ENCODE peak calls at places on chromosomes 13 and 19, in five cellular contexts. G is H1, D is HepG2, R is GM12878, C is K562. O is an unnamed sample. For H3K79me2, the result is how much of the 10 kb centered on the place peaks cover.

GRCh38 chr13:112879283-112879833 is 89.7 kb upstream of the MCF2L start:
- DNase-seq in G (no peak), D (no peak), R (no peak), C (no peak), O (no peak)

GRCh38 chr13:50843256-50844043 is at the start of gene DLEU7:
- DNase-seq in G (no peak), D (no peak), R (no peak), C (no peak), O (no peak)

GRCh38 chr19:35295792-35296462 is 4.0 kb downstream of the MAG start:
- DNase-seq in G (no peak), D (no peak), R (no peak), C (peak), O (no peak)

GRCh38 chr13:102903659-102904407 is 58.0 kb downstream of the ERCC5 start:
- DNase-seq in G (no peak), D (no peak), R (no peak), C (peak), O (no peak)

GRCh38 chr13:70723732-70724131 is 615.5 kb upstream of the KLHL1 start:
- DNase-seq in G (no peak), D (peak), R (no peak), C (no peak), O (no peak)

GRCh38 chr13:78680064-78680463 is 21.1 kb upstream of the OBI1 start:
- DNase-seq in G (no peak), D (no peak), R (no peak), C (no peak), O (no peak)

GRCh38 chr19:19386373-19386869 is 19.1 kb upstream of the GATAD2A start:
- DNase-seq in G (no peak), D (no peak), R (no peak), C (no peak), O (no peak)

GRCh38 chr13:96946709-96947311 is 47.5 kb downstream of the OXGR1 start:
- DNase-seq in G (no peak), D (peak), R (no peak), C (no peak), O (no peak)

GRCh38 chr19:40445637-40445944 is 1.5 kb upstream of the SERTAD3 start:
- DNase-seq in G (no peak), D (no peak), R (no peak), C (no peak), O (no peak)

GRCh38 chr13:57629821-57630235 is 1.7 kb upstream of the PCDH17 start:
- DNase-seq in G (peak), D (no peak), R (no peak), C (no peak), O (no peak)

GRCh38 chr13:94968040-94968756 is 255.9 kb upstream of the SOX21 start:
- DNase-seq in G (no peak), D (no peak), R (no peak), C (no peak), O (no peak)

GRCh38 chr19:50415661-50416033 is 3.1 kb upstream of the SPIB start:
- DNase-seq in G (no peak), D (no peak), R (peak), C (peak), O (no peak)

GRCh38 chr19:27833031-27833430 is 1379.9 kb downstream of the UQCRFS1 start:
- DNase-seq in G (no peak), D (no peak), R (no peak), C (no peak), O (no peak)

GRCh38 chr13:23672616-23673015 is 102.4 kb downstream of the TNFRSF19 start:
- DNase-seq in G (no peak), D (no peak), R (no peak), C (no peak), O (no peak)

GRCh38 chr13:50229935-50230334 is 214.7 kb downstream of the KCNRG start:
- DNase-seq in G (no peak), D (no peak), R (no peak), C (no peak), O (no peak)

GRCh38 chr13:40197936-40198335 is 468.5 kb downstream of the FOXO1 start:
- DNase-seq in G (no peak), D (no peak), R (no peak), C (no peak), O (no peak)

GRCh38 chr19:51064534-51065220 is at the start of gene KLK13:
- DNase-seq in G (peak), D (no peak), R (no peak), C (peak), O (peak)

GRCh38 chr13:52025475-52026245 is 1.2 kb downstream of the UTP14C start:
- DNase-seq in G (no peak), D (peak), R (no peak), C (no peak), O (no peak)

GRCh38 chr19:54002495-54003315 is 11.3 kb downstream of the CACNG6 start:
- DNase-seq in G (no peak), D (no peak), R (no peak), C (no peak), O (no peak)

GRCh38 chr13:62682788-62683187 is 1267.1 kb upstream of the PCDH20 start:
- DNase-seq in G (no peak), D (no peak), R (no peak), C (no peak), O (no peak)

GRCh38 chr13:113448885-113449692 is 4.2 kb downstream of the ADPRHL1 start:
- DNase-seq in G (no peak), D (peak), R (peak), C (peak), O (peak)

GRCh38 chr19:30344446-30345425 is 27.4 kb upstream of the ZNF536 start:
- DNase-seq in G (no peak), D (no peak), R (no peak), C (peak), O (peak)

GRCh38 chr19:15259900-15260299 is 27.7 kb upstream of the EPHX3 start:
- DNase-seq in G (no peak), D (no peak), R (no peak), C (no peak), O (no peak)

GRCh38 chr19:15256708-15257331 is 24.6 kb upstream of the EPHX3 start:
- DNase-seq in G (no peak), D (no peak), R (no peak), C (no peak), O (no peak)

GRCh38 chr19:15260939-15261338 is 28.7 kb upstream of the EPHX3 start:
- DNase-seq in G (no peak), D (no peak), R (no peak), C (no peak), O (no peak)

GRCh38 chr19:15255359-15255990 is 23.2 kb upstream of the EPHX3 start:
- DNase-seq in G (no peak), D (no peak), R (no peak), C (no peak), O (no peak)

GRCh38 chr19:15257782-15258181 is 25.5 kb upstream of the EPHX3 start:
- DNase-seq in G (no peak), D (no peak), R (no peak), C (no peak), O (no peak)
- H3K79me2 ChIP-seq in G (under half), D (under half), R (under half), C (under half), O (under half)

DNA sequence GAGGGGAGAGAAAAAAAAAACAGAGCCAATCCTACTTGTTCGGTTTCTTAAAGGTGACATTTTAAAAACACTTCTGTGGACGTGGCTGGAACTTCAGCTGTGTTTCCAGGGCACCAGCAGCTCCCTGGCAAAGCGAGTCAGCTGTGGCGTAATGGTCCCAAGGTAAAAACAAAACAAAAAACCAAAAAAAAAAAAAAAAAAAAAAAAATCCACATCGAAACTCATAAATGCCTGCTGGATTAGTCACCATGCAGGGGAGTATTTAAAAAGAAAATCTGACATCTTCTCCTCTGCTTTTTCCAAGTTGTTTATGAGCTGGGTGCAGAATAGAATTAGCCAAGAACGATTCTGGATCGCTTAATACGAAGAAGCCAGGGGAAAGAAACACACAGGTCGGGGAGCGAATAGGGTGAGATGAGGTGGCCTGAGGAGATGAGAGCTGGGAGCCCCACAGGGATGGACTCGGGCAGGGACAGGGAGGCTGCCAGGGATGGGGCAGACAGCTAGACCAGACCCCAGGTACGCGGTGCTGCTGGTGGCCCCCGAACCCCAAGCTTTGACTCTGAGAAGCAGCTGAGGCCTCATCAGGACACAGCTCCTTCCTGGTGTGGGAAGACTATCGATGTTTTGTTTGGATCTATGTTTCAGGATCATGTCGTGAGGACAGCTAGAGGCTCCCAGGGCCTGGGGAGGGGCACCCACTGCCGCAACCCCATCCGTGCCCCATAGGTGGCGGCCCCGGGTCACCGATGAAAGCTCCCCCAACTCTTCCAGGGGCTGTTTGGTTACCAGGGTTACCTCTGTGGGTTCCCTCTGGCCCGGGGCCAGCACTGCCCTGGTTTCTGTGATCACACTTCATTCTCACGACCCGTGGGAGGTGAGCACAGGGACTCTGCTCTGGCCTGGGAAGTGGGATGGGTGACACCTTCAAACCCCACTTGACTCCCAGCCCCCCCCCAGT is 3.1 kb upstream of the CTXN1 start:
- DNase-seq in G (no peak), D (peak), R (no peak), C (peak), O (no peak)
- H3K4me3 ChIP-seq in G (no peak), D (no peak), R (no peak), C (no peak), O (no peak)

GRCh38 chr19:5172859-5173577 is 167.6 kb downstream of the PTPRS start:
- DNase-seq in G (no peak), D (no peak), R (no peak), C (peak), O (peak)
- TF ChIP-seq ZNF274 in G (no peak), D (no peak), R (no peak), C (no peak), O (no peak)

DNA sequence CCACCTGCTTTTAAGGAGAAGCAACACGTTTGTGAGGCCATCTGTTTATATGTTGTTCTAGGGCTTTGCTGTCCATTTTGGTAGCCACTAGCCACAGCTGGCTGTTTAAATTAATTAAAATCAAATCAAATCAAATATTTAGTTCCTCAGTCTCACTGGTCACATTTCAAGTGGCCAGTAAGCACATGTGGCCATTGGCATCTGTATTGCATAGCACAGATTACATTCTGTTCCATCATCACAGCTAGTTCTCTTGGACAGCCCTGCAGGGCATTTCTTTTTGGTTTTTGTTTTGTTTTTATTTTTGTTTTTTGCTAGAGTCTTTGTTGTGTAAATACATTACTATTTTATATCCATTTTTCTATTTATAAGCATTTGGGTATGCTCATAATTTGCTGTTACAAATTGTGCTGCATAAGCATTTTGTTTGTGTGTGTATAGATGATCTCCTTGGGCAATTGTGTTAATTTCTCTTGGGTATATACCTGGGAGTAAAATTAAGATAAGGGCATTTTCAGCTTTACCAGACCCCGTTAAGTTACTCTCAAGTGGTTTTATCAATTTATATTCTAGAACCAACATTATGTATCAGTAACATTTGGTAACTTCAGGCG is 31.3 kb downstream of the SAE1 start:
- DNase-seq in G (no peak), D (no peak), R (no peak), C (no peak), O (no peak)
- H3K79me2 ChIP-seq in G (half or more), D (under half), R (under half), C (under half), O (half or more)

DNA sequence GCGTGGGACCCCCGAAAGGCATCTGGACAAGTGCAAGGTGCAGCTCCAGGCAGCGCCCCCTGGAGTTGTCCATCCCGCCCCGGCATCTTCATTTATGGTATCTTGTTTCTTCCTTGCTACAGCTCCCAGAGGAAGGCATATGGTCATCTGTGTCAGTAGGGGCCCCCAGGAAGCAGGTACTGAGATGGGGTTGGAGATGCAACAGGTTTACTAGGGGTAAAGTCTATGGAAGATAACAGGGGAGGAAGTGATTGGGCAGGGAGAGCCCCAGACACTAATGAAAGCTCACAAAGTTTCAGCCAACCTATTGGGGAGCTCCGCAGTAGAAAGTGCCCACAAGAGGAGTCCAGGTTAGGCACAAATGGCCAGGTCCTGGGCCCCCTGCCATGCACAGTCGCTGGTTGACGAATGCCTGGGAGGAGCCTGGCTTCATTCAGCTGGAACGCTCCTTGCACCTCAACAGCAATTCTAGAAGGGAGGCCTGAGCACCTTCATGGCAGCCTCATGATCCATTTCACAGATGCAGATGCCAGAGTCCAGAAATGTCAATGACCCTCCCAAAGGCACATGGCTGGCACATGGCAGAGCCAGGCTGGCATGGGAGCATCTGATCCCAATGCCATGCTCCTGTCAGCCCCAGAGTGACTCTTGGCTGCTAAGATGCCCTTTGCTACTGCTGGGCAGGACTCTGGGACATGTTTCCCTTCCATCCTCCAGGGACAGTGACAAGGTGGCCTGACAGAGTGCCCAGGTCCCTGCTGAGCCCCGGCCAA is 23.8 kb upstream of the PEPD start:
- DNase-seq in G (no peak), D (no peak), R (no peak), C (no peak), O (no peak)
- H3K4me3 ChIP-seq in G (no peak), D (no peak), R (no peak), C (no peak), O (no peak)